ENCODE peak calls at places on chromosomes 6 and 20, in five cellular contexts. I is breast epithelium; A is RPMI7951; L is activated naive CD8-positive, alpha-beta T cell treated with anti-CD3 and anti-CD28 coated beads, Interleukin-2, amount 50 U/mL, for 24 hours; X is head of caudate nucleus. G is an unnamed sample.

GRCh38 chr20:62809530-62810428 is 5.1 kb downstream of the OGFR start:
- DNase-seq in L (no peak), A (no peak), I (no peak), X (no peak), G (no peak)

GRCh38 chr6:158020272-158020711 is 38.6 kb downstream of the SYNJ2 start:
- DNase-seq in L (no peak), I (no peak), A (no peak), X (no peak), G (peak)

GRCh38 chr20:20489623-20490341 is 121.9 kb downstream of the INSM1 start:
- DNase-seq in I (no peak), X (no peak), A (no peak), L (peak), G (no peak)

GRCh38 chr20:10093087-10093591 is 58.4 kb downstream of the ANKEF1 start:
- DNase-seq in A (peak), X (no peak), I (no peak), L (no peak), G (no peak)

GRCh38 chr20:48783533-48784272 is 44.1 kb downstream of the PREX1 start:
- DNase-seq in L (no peak), A (peak), X (no peak), I (no peak), G (no peak)

GRCh38 chr6:13725052-13725451 is 13.4 kb upstream of the RANBP9 start:
- DNase-seq in A (no peak), L (no peak), I (no peak), X (no peak), G (no peak)

GRCh38 chr20:63701051-63701328 is 4.5 kb downstream of the TNFRSF6B start:
- DNase-seq in L (no peak), A (no peak), X (no peak), I (peak), G (no peak)

GRCh38 chr6:158006821-158007570 is 25.3 kb downstream of the SYNJ2 start:
- DNase-seq in A (no peak), I (no peak), L (no peak), X (no peak), G (peak)

GRCh38 chr6:106275692-106276091 is 49.9 kb downstream of the ATG5 start:
- DNase-seq in X (no peak), A (peak), L (no peak), I (no peak), G (no peak)

GRCh38 chr6:150654671-150655070 is 55.0 kb downstream of the PLEKHG1 start:
- DNase-seq in I (no peak), X (no peak), L (no peak), A (no peak), G (no peak)

GRCh38 chr6:12962995-12963394 is 246.4 kb downstream of the PHACTR1 start:
- DNase-seq in L (no peak), X (no peak), I (no peak), A (peak), G (no peak)

GRCh38 chr20:52313335-52313963 is 121.9 kb upstream of the ZFP64 start:
- DNase-seq in A (peak), I (no peak), L (no peak), X (peak), G (no peak)

GRCh38 chr6:5950448-5950847 is 56.3 kb downstream of the NRN1 start:
- DNase-seq in X (no peak), I (no peak), L (peak), A (peak), G (no peak)

GRCh38 chr6:125301435-125302391 is at the start of gene HDDC2:
- DNase-seq in L (peak), A (peak), X (peak), I (peak), G (peak)

GRCh38 chr6:135014353-135014832 is 40.2 kb downstream of the HBS1L start:
- DNase-seq in L (no peak), X (no peak), I (no peak), A (no peak), G (no peak)

G was measured in posterior vena cava.